ENCODE peak calls at places on chromosomes 5 and 9, in seven cellular contexts. O is uterus, U is gastrocnemius medialis, E is K562, W is IMR-90, L is esophagus squamous epithelium, R is sigmoid colon. H is an unnamed sample. For H3K27me3, the result is how much of the 10 kb centered on the place peaks cover.

GRCh38 chr5:174752121-174752520 is 27.7 kb downstream of the MSX2 start:
- DNase-seq in O (no peak), U (no peak), E (no peak), W (no peak), L (no peak), R (no peak), H (no peak)

GRCh38 chr5:160311491-160312138 is 749 bp downstream of the CCNJL start:
- DNase-seq in O (peak), U (no peak), E (no peak), W (no peak), L (no peak), R (no peak), H (peak)

GRCh38 chr5:150398432-150399157 is 14.1 kb downstream of the CD74 start:
- DNase-seq in O (no peak), U (no peak), E (peak), W (no peak), L (no peak), R (no peak), H (no peak)

GRCh38 chr5:178320281-178320855 is 87.8 kb upstream of the PHYKPL start:
- DNase-seq in O (no peak), U (no peak), E (no peak), W (no peak), L (no peak), R (peak), H (no peak)

GRCh38 chr5:14869286-14870164 is 2.1 kb downstream of the ANKH start:
- DNase-seq in O (no peak), U (no peak), E (no peak), W (no peak), L (no peak), R (no peak), H (peak)

GRCh38 chr9:79692857-79693571 is 121.2 kb downstream of the TLE4 start:
- DNase-seq in O (no peak), U (no peak), E (no peak), W (peak), L (no peak), R (no peak), H (no peak)

GRCh38 chr5:7261049-7261448 is 134.9 kb upstream of the ADCY2 start:
- DNase-seq in O (no peak), U (no peak), E (peak), W (no peak), L (no peak), R (no peak), H (no peak)

GRCh38 chr9:80156725-80157124 is 585.0 kb downstream of the TLE4 start:
- DNase-seq in O (no peak), U (no peak), E (no peak), W (peak), L (no peak), R (no peak), H (no peak)

GRCh38 chr9:100322954-100323536 is 29.7 kb downstream of the TEX10 start:
- DNase-seq in O (no peak), U (no peak), E (peak), W (peak), L (no peak), R (no peak), H (no peak)

GRCh38 chr5:36728697-36729543 is 122.5 kb downstream of the SLC1A3 start:
- DNase-seq in O (no peak), U (no peak), E (peak), W (peak), L (no peak), R (no peak), H (no peak)

GRCh38 chr5:149632311-149633251 is 51.3 kb downstream of the ARHGEF37 start:
- DNase-seq in O (no peak), U (no peak), E (peak), W (peak), L (no peak), R (peak), H (no peak)

GRCh38 chr9:71704806-71705205 is 63.5 kb downstream of the CEMIP2 start:
- DNase-seq in O (no peak), U (no peak), E (no peak), W (peak), L (no peak), R (no peak), H (no peak)

GRCh38 chr5:173324115-173325001 is 3.9 kb downstream of the STC2 start:
- DNase-seq in O (peak), U (no peak), E (peak), W (peak), L (no peak), R (peak), H (peak)

GRCh38 chr5:139816566-139816965 is 21.0 kb downstream of the PSD2 start:
- DNase-seq in O (no peak), U (no peak), E (no peak), W (no peak), L (no peak), R (peak), H (no peak)

GRCh38 chr9:16458696-16459420 is 411.6 kb downstream of the BNC2 start:
- DNase-seq in O (no peak), U (no peak), E (no peak), W (peak), L (no peak), R (no peak), H (no peak)

GRCh38 chr5:96110289-96110688 is 148.6 kb upstream of the ELL2 start:
- DNase-seq in O (no peak), U (no peak), E (no peak), W (no peak), L (no peak), R (no peak), H (no peak)

GRCh38 chr5:33338336-33339110 is 102.2 kb upstream of the TARS1 start:
- DNase-seq in O (no peak), U (no peak), E (no peak), W (no peak), L (no peak), R (no peak), H (no peak)

GRCh38 chr5:141608046-141608445 is 10.8 kb downstream of the DIAPH1 start:
- DNase-seq in O (no peak), U (no peak), E (no peak), W (no peak), L (no peak), R (no peak), H (no peak)

GRCh38 chr9:131017067-131017466 is 8.1 kb downstream of the LAMC3 start:
- DNase-seq in O (no peak), U (no peak), E (peak), W (no peak), L (no peak), R (no peak), H (no peak)
- H3K27me3 ChIP-seq in O (under half), U (under half), E (half or more), W (under half), L (half or more), R (under half), H (under half)

DNA sequence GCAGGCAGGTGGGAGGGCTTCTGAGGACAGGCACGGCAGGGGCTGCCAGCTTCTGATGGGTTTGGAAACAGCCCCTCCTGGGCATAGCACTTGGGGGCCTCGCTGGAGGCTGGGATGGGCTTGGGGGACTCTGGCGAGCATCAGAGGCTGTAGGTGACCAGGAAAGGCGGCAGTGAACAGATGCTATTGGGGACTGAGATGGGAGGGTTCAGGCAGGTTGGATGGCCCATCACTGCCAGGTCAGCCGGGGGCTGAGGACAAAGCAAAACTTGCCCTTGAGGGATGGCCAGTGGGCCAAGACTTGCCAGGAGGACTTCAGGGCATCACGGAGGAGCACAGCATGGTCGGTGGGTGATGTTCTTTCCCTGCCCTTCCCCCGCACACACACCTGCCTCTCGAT is 6.7 kb downstream of the AIF1L start:
- DNase-seq in O (no peak), U (no peak), E (peak), W (no peak), L (no peak), R (no peak), H (no peak)
- H3K4me3 ChIP-seq in O (no peak), U (peak), E (no peak), W (no peak), L (no peak), R (no peak), H (peak)

DNA sequence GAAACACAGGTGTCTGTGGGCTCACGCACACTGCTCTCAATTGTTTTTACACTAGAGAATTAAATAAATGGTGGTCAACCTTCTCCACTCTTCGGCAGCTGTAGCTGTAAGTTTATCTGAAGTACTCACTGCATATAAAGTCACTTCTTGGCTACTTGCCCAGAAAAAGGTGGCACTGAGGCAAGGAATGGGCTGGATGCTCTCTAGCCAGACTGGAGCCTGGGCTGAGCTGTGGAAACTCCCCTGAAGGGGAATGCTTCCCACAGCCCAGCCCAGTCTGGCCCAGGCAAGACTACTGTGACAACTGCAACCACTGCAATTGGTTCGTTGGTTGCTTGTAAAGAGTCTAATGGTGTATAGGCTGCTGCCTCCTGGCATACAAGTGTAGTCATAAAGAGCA is 4.5 kb downstream of the LEAP2 start:
- DNase-seq in O (no peak), U (peak), E (no peak), W (peak), L (no peak), R (no peak), H (peak)
- TF ChIP-seq POLR2A in O (no peak), U (no peak), E (no peak), W (no peak), L (no peak), R (no peak), H (no peak)

GRCh38 chr9:96020822-96021615 is 145.5 kb downstream of the ERCC6L2 start:
- DNase-seq in O (no peak), U (no peak), E (no peak), W (no peak), L (no peak), R (no peak), H (no peak)
- H3K27me3 ChIP-seq in O (under half), U (under half), E (under half), W (half or more), L (half or more), R (under half), H (under half)

DNA sequence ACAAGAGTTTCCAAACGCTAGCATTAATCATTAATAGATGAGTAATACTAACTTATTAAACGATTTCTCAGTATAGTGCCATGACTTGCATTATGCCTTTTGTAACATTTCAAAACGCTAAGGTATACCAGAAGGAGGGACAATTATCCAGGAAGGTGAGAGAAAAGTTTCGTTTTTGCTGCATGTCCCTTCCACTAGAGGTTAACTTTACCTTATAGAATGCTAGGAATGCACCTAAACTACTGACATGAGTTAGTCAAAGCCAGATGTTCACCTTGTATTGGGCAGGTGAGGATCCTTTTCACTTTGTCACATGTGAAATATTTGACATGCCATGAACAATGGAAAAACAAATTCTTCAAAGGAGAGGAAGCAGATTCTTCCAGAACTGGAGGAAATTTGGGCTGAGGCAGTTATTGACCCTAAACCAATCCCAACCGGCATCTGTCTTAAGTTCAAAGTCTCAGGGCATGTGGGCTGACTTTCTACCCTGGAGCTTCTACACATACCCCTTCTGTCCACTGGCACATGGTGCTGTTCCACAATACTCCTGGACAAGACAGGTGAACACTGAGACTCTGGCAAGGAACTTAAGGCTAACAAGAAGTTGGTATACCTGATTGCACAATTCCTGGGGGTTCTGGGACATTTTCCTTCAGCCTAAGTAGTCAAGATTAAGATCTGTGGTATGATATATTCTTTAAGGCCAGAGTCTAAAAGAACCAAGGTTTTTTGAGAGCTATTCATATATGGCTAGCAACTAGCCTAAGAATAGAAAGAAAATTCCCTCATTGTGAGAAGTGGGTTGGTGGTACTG is 2.5 kb downstream of the VLDLR start:
- DNase-seq in O (no peak), U (no peak), E (no peak), W (no peak), L (no peak), R (no peak), H (no peak)
- H3K4me3 ChIP-seq in O (peak), U (peak), E (no peak), W (peak), L (peak), R (peak), H (peak)

GRCh38 chr9:128117613-128118471 is 9.7 kb downstream of the PTGES2 start:
- DNase-seq in O (peak), U (peak), E (peak), W (peak), L (peak), R (peak), H (peak)
- TF ChIP-seq POLR2A in O (peak), U (no peak), E (no peak), W (peak), L (no peak), R (no peak), H (peak)

GRCh38 chr9:38227656-38228055 is 158.6 kb upstream of the SHB start:
- DNase-seq in O (no peak), U (no peak), E (no peak), W (peak), L (no peak), R (no peak), H (no peak)

GRCh38 chr9:38226491-38226951 is 157.5 kb upstream of the SHB start:
- DNase-seq in O (no peak), U (no peak), E (no peak), W (peak), L (no peak), R (no peak), H (no peak)

GRCh38 chr9:38228331-38229122 is 159.5 kb upstream of the SHB start:
- DNase-seq in O (no peak), U (no peak), E (no peak), W (no peak), L (no peak), R (no peak), H (no peak)

GRCh38 chr9:38224941-38225340 is 155.9 kb upstream of the SHB start:
- DNase-seq in O (no peak), U (no peak), E (no peak), W (no peak), L (no peak), R (no peak), H (no peak)

GRCh38 chr9:38227061-38227540 is 158.1 kb upstream of the SHB start:
- DNase-seq in O (peak), U (no peak), E (peak), W (peak), L (no peak), R (no peak), H (peak)
- H3K27me3 ChIP-seq in O (under half), U (under half), E (under half), W (under half), L (under half), R (under half), H (under half)

H was measured in heart left ventricle.